ENCODE peak calls at places on chromosomes 2 and 18, in four cellular contexts. H, Y, Z and Q are unnamed samples.

GRCh38 chr2:199458806-199459285 is 1.1 kb upstream of the SATB2 start:
- DNase-seq in H (no peak), Y (no peak), Z (no peak), Q (no peak)

GRCh38 chr2:225487901-225488416 is 88.4 kb downstream of the NYAP2 start:
- DNase-seq in H (no peak), Z (no peak), Y (no peak), Q (no peak)

GRCh38 chr2:85987266-85988178 is 98.7 kb upstream of the ST3GAL5 start:
- DNase-seq in Y (no peak), Z (no peak), H (no peak), Q (no peak)

GRCh38 chr2:185128331-185128730 is 530.0 kb downstream of the ZNF804A start:
- DNase-seq in H (no peak), Z (no peak), Y (no peak), Q (peak; percentile 46)

GRCh38 chr18:59057969-59058368 is 81.7 kb upstream of the SEC11C start:
- DNase-seq in Y (no peak), Z (no peak), H (no peak), Q (no peak)

GRCh38 chr18:46388295-46388694 is 268.7 kb downstream of the LOXHD1 start:
- DNase-seq in H (no peak), Z (no peak), Y (no peak), Q (no peak)

GRCh38 chr2:96247896-96248295 is 17.9 kb downstream of the TMEM127 start:
- DNase-seq in Z (no peak), H (no peak), Y (no peak), Q (no peak)

GRCh38 chr2:30721241-30721640 is 86.0 kb downstream of the CAPN13 start:
- DNase-seq in H (no peak), Y (no peak), Z (no peak), Q (no peak)

GRCh38 chr2:237486334-237486818 is 675 bp upstream of the MLPH start:
- DNase-seq in Z (no peak), H (no peak), Y (no peak), Q (no peak)

GRCh38 chr2:238847841-238848565 is at the start of gene TWIST2:
- DNase-seq in Z (peak; percentile 80), Y (peak; percentile 60), H (peak; percentile 97), Q (no peak)

GRCh38 chr2:64291181-64291580 is 147.0 kb upstream of the PELI1 start:
- DNase-seq in Z (no peak), Y (no peak), H (peak; percentile 54), Q (no peak)

GRCh38 chr2:2234398-2234797 is 96.7 kb downstream of the MYT1L start:
- DNase-seq in Y (no peak), Z (no peak), H (no peak), Q (peak; percentile 2)

GRCh38 chr2:169775765-169776482 is 22.7 kb upstream of the SSB start:
- DNase-seq in Y (no peak), H (peak; percentile 13), Z (no peak), Q (no peak)

GRCh38 chr18:12841070-12841469 is 43.0 kb downstream of the PTPN2 start:
- DNase-seq in H (no peak), Z (no peak), Y (no peak), Q (no peak)

GRCh38 chr2:66929632-66930385 is 467.3 kb upstream of the ETAA1 start:
- DNase-seq in Z (peak; percentile 34), H (peak; percentile 76), Y (no peak), Q (no peak)

GRCh38 chr2:231162036-231162345 is 36.4 kb upstream of the ARMC9 start:
- DNase-seq in Y (no peak), H (peak; percentile 98), Z (no peak), Q (no peak)

GRCh38 chr18:48827321-48828200 is 123.2 kb downstream of the SMAD7 start:
- DNase-seq in Y (peak; percentile 14), Z (no peak), H (no peak), Q (peak; percentile 38)

GRCh38 chr2:43068053-43068471 is 158.3 kb downstream of the ZFP36L2 start:
- DNase-seq in Y (no peak), Z (no peak), H (no peak), Q (no peak)

GRCh38 chr2:156561326-156561725 is 125.1 kb downstream of the GPD2 start:
- DNase-seq in H (no peak), Y (no peak), Z (no peak), Q (no peak)

GRCh38 chr18:41464278-41464677 is 490.8 kb upstream of the PIK3C3 start:
- DNase-seq in H (no peak), Y (no peak), Z (no peak), Q (no peak)

GRCh38 chr2:224151680-224152310 is 112.7 kb upstream of the SERPINE2 start:
- DNase-seq in Z (no peak), Y (no peak), H (no peak), Q (no peak)

GRCh38 chr2:67836861-67837260 is 225.9 kb downstream of the C1D start:
- DNase-seq in H (no peak), Z (no peak), Y (peak; percentile 42), Q (no peak)

GRCh38 chr2:203533696-203534471 is 1.2 kb downstream of the RAPH1 start:
- DNase-seq in Z (no peak), H (peak; percentile 66), Y (no peak), Q (no peak)

GRCh38 chr18:41814651-41815050 is 140.4 kb upstream of the PIK3C3 start:
- DNase-seq in Z (no peak), Y (no peak), H (no peak), Q (no peak)